ENCODE peak calls at places on chromosomes 16 and 17, in five cellular contexts. H, R, K, M and P are unnamed samples.

GRCh38 chr16:47599512-47599911 is 138.4 kb downstream of the PHKB start:
- ATAC-seq in H (no peak), R (peak), K (no peak), M (no peak), P (no peak)

GRCh38 chr17:79907855-79908254 is 68.6 kb upstream of the CBX4 start:
- ATAC-seq in H (no peak), R (no peak), K (peak), M (peak), P (no peak)

GRCh38 chr16:27495191-27495590 is 54.5 kb downstream of the GTF3C1 start:
- ATAC-seq in H (no peak), R (no peak), K (no peak), M (no peak), P (peak)

GRCh38 chr16:70162041-70162451 is 11.5 kb upstream of the CLEC18C start:
- ATAC-seq in H (no peak), R (no peak), K (no peak), M (peak), P (no peak)

GRCh38 chr17:82647593-82648164 is 565 bp downstream of the WDR45B start:
- ATAC-seq in H (peak), R (peak), K (peak), M (peak), P (peak)

GRCh38 chr16:58563775-58564174 is 48.5 kb downstream of the SETD6 start:
- ATAC-seq in H (no peak), R (no peak), K (peak), M (peak), P (no peak)

GRCh38 chr16:12646098-12646489 is 157.6 kb downstream of the CPPED1 start:
- ATAC-seq in H (no peak), R (peak), K (no peak), M (no peak), P (no peak)

GRCh38 chr16:19513377-19514053 is 8.4 kb downstream of the GDE1 start:
- ATAC-seq in H (peak), R (no peak), K (no peak), M (no peak), P (no peak)

GRCh38 chr17:74042744-74043486 is 160.6 kb upstream of the RPL38 start:
- ATAC-seq in H (peak), R (no peak), K (no peak), M (peak), P (peak)

GRCh38 chr17:21201302-21201602 is 12.7 kb downstream of the TMEM11 start:
- ATAC-seq in H (no peak), R (no peak), K (no peak), M (no peak), P (no peak)

GRCh38 chr16:56337131-56337857 is 88.1 kb downstream of the AMFR start:
- ATAC-seq in H (no peak), R (no peak), K (no peak), M (no peak), P (no peak)

GRCh38 chr17:16106161-16106891 is 106.7 kb downstream of the TTC19 start:
- ATAC-seq in H (no peak), R (no peak), K (peak), M (no peak), P (peak)

GRCh38 chr16:85984947-85985451 is 86.0 kb downstream of the IRF8 start:
- ATAC-seq in H (no peak), R (no peak), K (no peak), M (no peak), P (no peak)

GRCh38 chr16:10647264-10647720 is 47.4 kb downstream of the TEKT5 start:
- ATAC-seq in H (no peak), R (no peak), K (no peak), M (no peak), P (no peak)

GRCh38 chr16:30340621-30341020 is 14.5 kb downstream of the CD2BP2 start:
- ATAC-seq in H (no peak), R (no peak), K (no peak), M (no peak), P (no peak)

GRCh38 chr16:87824016-87824990 is 45.0 kb downstream of the SLC7A5 start:
- ATAC-seq in H (no peak), R (no peak), K (no peak), M (no peak), P (no peak)

GRCh38 chr17:47119746-47120520 is 69.2 kb downstream of the CDC27 start:
- ATAC-seq in H (peak), R (no peak), K (no peak), M (peak), P (no peak)

GRCh38 chr16:87571868-87572244 is 30.5 kb upstream of the JPH3 start:
- ATAC-seq in H (no peak), R (no peak), K (no peak), M (no peak), P (peak)

GRCh38 chr16:19711643-19712042 is 6.4 kb downstream of the KNOP1 start:
- ATAC-seq in H (no peak), R (no peak), K (no peak), M (no peak), P (no peak)

GRCh38 chr16:23320695-23321094 is 18.6 kb downstream of the SCNN1B start:
- ATAC-seq in H (peak), R (no peak), K (no peak), M (no peak), P (no peak)

GRCh38 chr16:23321206-23321875 is 19.2 kb downstream of the SCNN1B start:
- ATAC-seq in H (no peak), R (no peak), K (no peak), M (no peak), P (no peak)

GRCh38 chr16:23317751-23318150 is 15.6 kb downstream of the SCNN1B start:
- ATAC-seq in H (no peak), R (no peak), K (no peak), M (no peak), P (no peak)

GRCh38 chr16:23318639-23319038 is 16.5 kb downstream of the SCNN1B start:
- ATAC-seq in H (peak), R (no peak), K (no peak), M (no peak), P (no peak)

GRCh38 chr16:23319861-23320615 is 17.9 kb downstream of the SCNN1B start:
- ATAC-seq in H (no peak), R (no peak), K (no peak), M (no peak), P (no peak)
- TF ChIP-seq POLR2AphosphoS5 in H (no peak), R (no peak), K (no peak), M (no peak), P (no peak)

GRCh38 chr16:1154291-1154886 is 1.5 kb downstream of the CACNA1H start:
- ATAC-seq in H (no peak), R (no peak), K (no peak), M (no peak), P (peak)
- TF ChIP-seq POLR2A in H (no peak), R (no peak), K (no peak), M (no peak), P (peak)

DNA sequence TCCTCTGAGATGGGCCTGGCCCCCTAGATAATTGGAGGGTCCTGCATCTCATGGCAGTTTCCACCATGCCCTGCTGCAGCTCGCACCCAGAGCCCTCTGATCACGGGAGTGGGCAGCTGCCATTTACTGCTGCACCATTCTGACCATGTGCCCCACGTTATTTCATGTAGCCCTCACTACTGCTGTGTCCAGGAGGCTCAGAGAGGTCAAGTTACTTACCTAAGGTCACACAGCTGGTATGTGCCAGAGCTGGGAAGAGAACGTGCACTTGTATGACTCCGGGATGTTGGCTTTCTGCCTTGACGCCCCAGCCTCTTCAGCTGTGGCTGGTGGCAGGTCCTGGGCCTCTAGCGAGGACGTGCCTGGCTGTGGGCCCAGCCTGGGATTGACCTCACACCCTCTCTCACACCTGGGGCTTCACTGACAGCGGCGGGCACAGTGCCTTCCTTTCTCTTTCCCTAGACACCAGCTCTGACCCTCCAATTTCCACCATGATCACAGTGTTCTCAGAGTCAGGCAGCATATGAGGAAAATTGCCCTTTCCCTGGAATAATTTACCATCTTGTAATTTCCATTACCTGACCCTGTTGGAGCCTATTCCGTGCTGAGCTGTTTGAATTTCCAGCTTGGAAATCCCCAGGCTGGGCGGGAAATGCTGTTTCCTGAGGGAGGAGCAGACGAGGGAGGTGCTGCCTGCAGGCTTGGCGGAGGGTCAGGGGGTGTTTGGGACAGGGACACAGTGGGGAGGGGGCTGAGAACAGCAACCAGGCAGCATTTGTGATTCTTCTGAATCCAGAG is 18.6 kb upstream of the DOC2B start:
- ATAC-seq in H (peak), R (no peak), K (no peak), M (peak), P (peak)
- TF ChIP-seq POLR2AphosphoS5 in H (no peak), R (no peak), K (no peak), M (no peak), P (no peak)

DNA sequence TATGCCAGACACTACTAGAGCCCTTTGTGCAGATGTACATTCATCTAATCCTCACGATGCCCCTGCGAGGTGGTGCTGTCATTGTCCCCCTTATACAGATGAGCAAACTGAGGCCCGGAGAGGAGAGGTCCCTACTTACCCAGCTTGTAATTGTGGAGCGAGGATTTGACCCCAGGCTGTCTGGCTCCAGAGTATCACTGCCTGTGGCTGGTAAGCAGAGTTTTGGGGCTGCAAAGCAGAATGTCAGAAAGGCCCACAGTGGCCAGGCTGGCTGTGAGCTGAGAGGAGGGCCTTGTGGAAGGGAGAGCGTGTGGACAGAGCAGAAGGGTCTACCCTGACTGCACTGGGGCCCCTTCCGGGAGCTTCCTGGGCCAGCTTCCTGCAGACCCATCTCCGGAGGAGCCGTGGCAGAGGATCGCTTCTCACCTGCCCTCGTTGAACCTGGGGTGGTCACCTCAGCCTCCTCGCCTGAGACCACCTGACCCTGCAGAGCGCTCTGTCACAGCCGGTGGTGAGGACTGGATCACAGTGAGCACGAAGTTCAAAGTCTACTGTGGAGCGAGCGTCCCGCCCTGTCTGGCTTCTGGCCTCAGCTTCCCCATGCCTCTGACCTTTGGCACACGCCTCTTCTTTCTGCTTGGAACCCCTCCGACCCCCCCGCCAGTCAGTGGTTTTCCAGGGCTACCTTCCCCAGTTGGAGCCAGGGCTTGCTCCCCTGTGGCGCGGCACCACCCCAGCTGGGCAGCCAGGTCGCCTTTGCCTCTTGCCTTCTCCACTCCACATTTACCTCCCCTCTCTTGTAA is 12.1 kb downstream of the CMIP start:
- ATAC-seq in H (no peak), R (no peak), K (no peak), M (no peak), P (no peak)
- TF ChIP-seq POLR2A in H (no peak), R (no peak), K (no peak), M (no peak), P (no peak)

GRCh38 chr16:89741342-89742014 is 20.1 kb downstream of the ZNF276 start:
- ATAC-seq in H (no peak), R (no peak), K (peak), M (peak), P (no peak)
- TF ChIP-seq POLR2AphosphoS5 in H (no peak), R (peak), K (peak), M (peak), P (no peak)

GRCh38 chr17:40557531-40558299 is 7.6 kb downstream of the CCR7 start:
- ATAC-seq in H (no peak), R (no peak), K (no peak), M (no peak), P (no peak)

GRCh38 chr17:40556198-40556661 is 9.0 kb downstream of the CCR7 start:
- ATAC-seq in H (no peak), R (no peak), K (no peak), M (no peak), P (no peak)

GRCh38 chr17:40555296-40556190 is 9.7 kb downstream of the CCR7 start:
- ATAC-seq in H (no peak), R (no peak), K (no peak), M (no peak), P (no peak)

GRCh38 chr17:40558300-40558584 is 7.0 kb downstream of the CCR7 start:
- ATAC-seq in H (no peak), R (no peak), K (no peak), M (no peak), P (no peak)

GRCh38 chr17:40556884-40557414 is 8.3 kb downstream of the CCR7 start:
- ATAC-seq in H (no peak), R (no peak), K (peak), M (no peak), P (no peak)
- TF ChIP-seq POLR2A in H (no peak), R (peak), K (no peak), M (no peak), P (no peak)

DNA sequence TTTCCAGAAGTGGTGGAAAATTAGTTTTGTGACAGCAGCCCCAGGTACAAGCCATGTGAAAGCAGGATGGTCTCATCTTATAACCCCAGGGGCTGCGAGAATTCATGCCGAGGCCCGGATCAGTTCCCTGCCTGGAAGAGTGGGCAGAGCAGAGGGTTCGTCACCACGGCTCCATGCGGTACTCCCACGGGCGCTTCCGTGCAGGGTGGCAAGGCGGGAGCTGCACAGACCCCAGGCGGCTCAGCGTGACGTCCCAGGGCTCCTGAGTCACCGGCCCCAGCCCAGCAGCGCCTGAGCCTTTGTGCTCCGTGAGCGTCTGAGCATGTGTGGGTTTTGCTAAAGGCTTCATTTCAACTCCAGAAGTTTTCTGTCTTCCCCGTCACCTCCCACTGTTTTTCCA is 71.2 kb upstream of the CHMP6 start:
- ATAC-seq in H (no peak), R (no peak), K (no peak), M (no peak), P (no peak)
- TF ChIP-seq POLR2AphosphoS5 in H (no peak), R (no peak), K (no peak), M (no peak), P (no peak)

DNA sequence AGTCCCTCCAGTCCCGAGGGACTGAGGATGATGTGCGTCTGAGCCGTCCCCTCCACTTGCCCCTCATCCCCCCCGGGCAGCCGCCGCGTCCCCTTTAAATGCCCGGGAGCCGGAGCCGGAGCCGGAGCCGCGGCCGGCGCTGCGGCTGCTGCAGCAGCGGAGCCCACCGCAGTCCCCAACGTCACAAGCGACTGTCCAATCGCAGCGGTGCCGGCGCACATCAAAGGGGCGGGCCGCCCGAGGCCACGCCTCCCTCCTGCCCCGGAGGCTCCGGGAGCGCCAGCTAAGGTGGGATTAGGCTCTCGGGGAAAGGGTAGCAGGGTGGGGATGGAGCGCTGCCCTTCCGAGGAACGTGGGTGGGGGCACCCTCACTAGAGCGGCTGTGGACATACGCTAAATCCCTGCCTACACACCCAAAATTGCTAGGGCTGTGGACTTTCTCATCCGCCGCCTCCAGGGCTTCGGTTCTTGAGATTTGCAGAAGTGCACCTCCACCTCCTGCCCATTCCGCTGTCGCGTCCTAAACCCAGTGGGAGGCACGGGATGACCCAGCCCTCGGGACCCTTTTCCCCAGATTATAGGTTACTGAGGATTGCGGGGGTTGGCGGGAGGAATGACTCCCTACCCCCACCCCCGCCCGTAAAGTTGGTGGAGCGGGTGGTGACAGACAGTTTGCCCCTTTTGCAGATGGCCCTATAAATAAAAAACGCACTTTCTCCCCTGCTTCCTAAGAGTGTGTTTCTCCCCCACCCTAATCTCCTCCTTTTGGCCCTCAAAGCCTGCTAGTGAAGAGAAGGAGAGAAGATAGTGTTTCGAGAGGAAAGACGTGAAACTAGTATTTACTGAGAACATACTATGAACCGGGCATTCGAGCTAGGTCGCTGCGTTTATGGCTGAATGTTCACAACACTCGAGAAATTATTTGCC is at the start of gene PHOSPHO1:
- ATAC-seq in H (peak), R (peak), K (peak), M (peak), P (peak)
- TF ChIP-seq POLR2A in H (no peak), R (peak), K (no peak), M (no peak), P (no peak)

DNA sequence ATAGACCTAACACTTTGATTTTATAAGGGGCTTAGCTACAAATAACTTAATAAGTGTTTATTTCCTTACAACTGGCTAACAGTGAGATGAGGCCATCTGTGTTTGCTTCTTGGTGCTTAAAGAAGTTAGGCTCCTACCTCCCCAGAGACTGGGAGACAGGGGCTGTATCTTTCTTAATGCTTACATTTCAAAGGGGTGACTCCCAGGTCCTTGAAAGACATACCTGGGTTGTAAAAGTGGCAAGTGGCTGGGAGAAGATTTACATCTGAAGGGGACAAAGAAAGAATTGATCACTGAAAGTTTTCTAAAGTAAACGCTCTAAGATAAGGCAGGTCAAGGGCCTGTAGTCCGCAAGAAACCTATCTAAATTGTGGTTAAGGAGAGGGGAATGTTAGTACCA is 196.8 kb downstream of the CNTNAP4 start:
- ATAC-seq in H (no peak), R (no peak), K (no peak), M (no peak), P (no peak)
- TF ChIP-seq POLR2AphosphoS5 in H (no peak), R (no peak), K (no peak), M (no peak), P (no peak)